ENCODE peak calls at places on chromosomes 4 and X, in four cellular contexts. S is GM12878, K is HL-60, C is K562. E is an unnamed sample.

GRCh38 chrX:3598696-3599095 is 114.8 kb downstream of the PRKX start:
- DNase-seq in S (no peak), C (no peak), K (no peak), E (no peak)

GRCh38 chrX:135625995-135626394 is 87.4 kb upstream of the CT45A1 start:
- DNase-seq in C (peak), K (no peak), S (no peak), E (no peak)

GRCh38 chr4:130395871-130396270 is 1299.9 kb downstream of the C4orf33 start:
- DNase-seq in K (no peak), C (no peak), S (no peak), E (no peak)

GRCh38 chr4:106494066-106494465 is 125.5 kb upstream of the GIMD1 start:
- DNase-seq in K (no peak), C (no peak), S (no peak), E (no peak)

GRCh38 chrX:11406109-11406755 is 113.0 kb downstream of the AMELX start:
- DNase-seq in K (no peak), C (no peak), S (no peak), E (no peak)

GRCh38 chr4:10371869-10372471 is 85.3 kb downstream of the ZNF518B start:
- DNase-seq in S (no peak), K (no peak), C (peak), E (no peak)

GRCh38 chrX:44314259-44314734 is 29.2 kb downstream of the EFHC2 start:
- DNase-seq in K (peak), S (no peak), C (peak), E (no peak)

GRCh38 chr4:138839574-138839973 is 176.0 kb upstream of the NOCT start:
- DNase-seq in C (no peak), K (no peak), S (no peak), E (no peak)

GRCh38 chrX:47228550-47229270 is 4.1 kb upstream of the USP11 start:
- DNase-seq in C (no peak), S (no peak), K (no peak), E (no peak)

GRCh38 chr4:143089291-143089690 is 95.4 kb upstream of the USP38 start:
- DNase-seq in K (no peak), S (no peak), C (no peak), E (no peak)

GRCh38 chr4:118773082-118773792 is 62.7 kb downstream of the SEC24D start:
- DNase-seq in S (no peak), K (no peak), C (no peak), E (no peak)

GRCh38 chrX:45063319-45064095 is 137.2 kb downstream of the DIPK2B start:
- DNase-seq in S (no peak), K (no peak), C (no peak), E (no peak)

GRCh38 chrX:150084474-150085229 is 146.4 kb upstream of the EOLA2 start:
- DNase-seq in S (no peak), C (no peak), K (no peak), E (no peak)

DNA sequence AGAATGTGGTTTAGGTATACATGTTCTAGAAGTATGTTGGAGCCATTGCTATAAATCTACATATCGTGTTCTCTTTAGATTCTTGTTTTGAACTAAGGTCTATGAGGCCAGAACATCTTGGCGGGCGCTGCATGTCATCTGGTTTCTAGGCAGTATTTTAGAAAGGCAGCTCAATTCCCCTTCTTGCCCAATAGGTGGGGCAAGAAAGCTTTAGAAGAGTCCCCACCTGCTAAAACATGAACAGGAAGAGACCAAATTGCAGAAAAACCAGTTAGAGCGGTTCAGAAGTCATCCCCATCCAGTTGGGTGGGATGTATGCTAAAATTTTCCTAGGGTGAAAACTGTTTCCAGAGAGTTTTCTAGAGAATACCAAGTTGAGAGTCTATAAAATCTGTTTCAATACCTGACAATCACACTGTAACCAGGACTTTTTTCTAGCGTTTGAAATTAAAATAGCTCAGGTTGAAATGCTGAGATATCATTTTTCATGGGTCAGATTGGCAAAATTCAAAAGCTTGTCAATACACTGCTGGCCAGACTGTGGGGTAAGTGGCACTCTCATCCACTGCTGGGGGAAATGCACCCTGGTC is 17.5 kb upstream of the SH3KBP1 start:
- DNase-seq in K (peak), S (no peak), C (peak), E (peak)
- TF ChIP-seq SPI1 in K (no peak), S (no peak), C (no peak), E (no peak)

DNA sequence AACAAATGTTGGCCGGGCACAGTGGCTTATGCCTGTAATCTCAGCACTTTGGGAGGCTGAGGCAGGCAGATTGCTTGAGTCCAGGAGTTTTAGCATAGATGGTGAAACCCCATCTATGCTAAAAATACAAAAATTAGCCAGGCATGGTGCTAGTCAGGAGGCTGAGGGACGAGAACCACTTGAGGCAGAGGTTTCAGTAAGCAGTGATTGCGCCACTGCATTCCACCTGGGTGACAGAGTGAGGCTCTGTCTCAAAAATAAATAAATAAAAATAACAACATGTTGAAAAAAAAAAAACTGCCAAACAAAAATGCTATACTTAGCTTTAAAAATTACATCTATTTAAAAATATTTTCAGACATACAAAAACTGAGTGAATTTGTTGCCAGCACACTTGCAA is 374.2 kb upstream of the SMIM31 start:
- DNase-seq in K (no peak), S (no peak), C (no peak), E (no peak)
- TF ChIP-seq SPI1 in K (no peak), S (no peak), C (no peak), E (no peak)

GRCh38 chr4:90542216-90542615 is 415.0 kb downstream of the CCSER1 start:
- DNase-seq in C (no peak), S (no peak), K (no peak), E (no peak)

GRCh38 chr4:90543419-90544170 is 416.4 kb downstream of the CCSER1 start:
- DNase-seq in S (no peak), C (no peak), K (no peak), E (no peak)

GRCh38 chr4:90545380-90545779 is 418.2 kb downstream of the CCSER1 start:
- DNase-seq in S (no peak), K (no peak), C (no peak), E (no peak)

GRCh38 chr4:90540536-90540935 is 413.3 kb downstream of the CCSER1 start:
- DNase-seq in C (no peak), K (no peak), S (no peak), E (no peak)

GRCh38 chr4:90546114-90546513 is 418.9 kb downstream of the CCSER1 start:
- DNase-seq in C (no peak), K (no peak), S (no peak), E (no peak)
- TF ChIP-seq SPI1 in C (no peak), K (no peak), S (no peak), E (no peak)

DNA sequence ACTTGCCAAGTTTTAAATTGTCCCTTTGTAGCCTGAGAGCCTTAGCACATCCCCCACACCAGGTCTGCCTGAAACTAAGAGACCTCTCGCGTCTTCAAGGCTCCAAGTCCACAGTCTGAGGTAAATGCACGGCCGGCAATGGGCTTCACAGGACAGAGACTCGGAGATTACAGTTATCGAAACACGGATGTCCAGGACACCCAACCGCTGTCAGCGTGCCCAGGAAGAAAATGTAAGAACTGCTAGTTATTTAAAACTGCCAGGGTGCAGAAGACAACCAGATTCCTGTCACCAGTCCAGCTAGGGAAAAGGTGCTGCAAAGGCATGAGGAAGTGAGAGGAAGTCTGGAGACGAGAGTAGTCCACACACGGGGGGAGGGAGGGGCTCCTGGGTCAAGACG is 28.9 kb downstream of the ZNF827 start:
- DNase-seq in K (no peak), C (no peak), S (no peak), E (no peak)
- TF ChIP-seq SPI1 in K (no peak), C (no peak), S (peak), E (peak)

GRCh38 chrX:30635630-30636029 is 17.6 kb upstream of the GK start:
- DNase-seq in S (no peak), K (no peak), C (peak), E (no peak)
- TF ChIP-seq SPI1 in S (no peak), K (no peak), C (no peak), E (no peak)

DNA sequence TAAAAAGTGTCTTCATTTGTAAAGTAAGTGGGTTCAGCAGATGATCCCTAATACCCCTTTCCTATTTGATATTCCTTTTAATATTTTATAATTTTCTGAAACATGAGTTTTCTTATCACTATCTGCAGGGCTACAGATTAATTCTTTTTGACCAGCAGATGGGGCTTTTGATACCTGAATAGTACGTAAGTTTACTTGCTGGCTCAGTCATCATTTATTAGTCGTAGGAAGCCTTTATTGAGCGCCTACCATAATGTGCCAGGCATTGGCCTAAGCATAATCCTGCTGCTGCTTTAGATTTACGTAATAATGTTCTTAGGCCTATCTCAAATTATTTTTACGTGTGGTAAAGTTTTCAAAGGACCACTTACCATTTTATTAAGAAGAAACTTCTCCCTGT is 33.1 kb downstream of the OSTC start:
- DNase-seq in S (no peak), C (peak), K (no peak), E (no peak)
- TF ChIP-seq SPI1 in S (no peak), C (no peak), K (no peak), E (no peak)

GRCh38 chrX:13220916-13221315 is 98.9 kb downstream of the ATXN3L start:
- DNase-seq in K (no peak), C (no peak), S (no peak), E (no peak)
- TF ChIP-seq SPI1 in K (no peak), C (no peak), S (no peak), E (no peak)

GRCh38 chr4:181261279-181261678 is 981.9 kb upstream of the TENM3 start:
- DNase-seq in C (no peak), S (no peak), K (no peak), E (no peak)
- TF ChIP-seq SPI1 in C (no peak), S (no peak), K (peak), E (no peak)